ENCODE peak calls at places on chromosomes 5 and 9, in ten cellular contexts. Y is smooth muscle cell of the brain vasculature, P is spleen, F is lower leg skin, Q is NCI-H1694 treated with DMSO at 0.1 percent for 48 hours, Z is endothelial cell, A is SHP77 treated with DMSO at 0.1 percent for 48 hours, X is iris pigment epithelial cell, C is KG1, L is GM04504. R is an unnamed sample.

GRCh38 chr5:37735649-37736347 is 104.0 kb downstream of the GDNF start:
- DNase-seq in Y (no peak), P (no peak), F (no peak), Q (peak; percentile 27), Z (no peak), A (no peak), X (peak; percentile 53), C (no peak), L (no peak), R (no peak)

GRCh38 chr9:122128007-122128406 is 31.6 kb downstream of the NDUFA8 start:
- DNase-seq in Y (no peak), P (no peak), F (no peak), Q (no peak), Z (no peak), A (no peak), X (no peak), C (no peak), L (no peak), R (no peak)

GRCh38 chr9:76808636-76809035 is 44.4 kb downstream of the PCA3 start:
- DNase-seq in Y (no peak), P (no peak), F (no peak), Q (no peak), Z (no peak), A (no peak), X (no peak), C (no peak), L (no peak), R (no peak)

GRCh38 chr9:36407122-36407723 is 7.2 kb upstream of the RNF38 start:
- DNase-seq in Y (peak; percentile 40), P (no peak), F (peak; percentile 88), Q (peak; percentile 83), Z (peak; percentile 43), A (peak; percentile 4), X (peak; percentile 59), C (peak; percentile 53), L (peak; percentile 32), R (no peak)

GRCh38 chr9:14322211-14323082 is 8.5 kb upstream of the NFIB start:
- DNase-seq in Y (peak; percentile 85), P (peak; percentile 92), F (peak; percentile 98), Q (peak; percentile 75), Z (peak; percentile 92), A (no peak), X (peak; percentile 93), C (no peak), L (peak; percentile 42), R (peak; percentile 78)

GRCh38 chr9:122005597-122005996 is 87.5 kb downstream of the TTLL11 start:
- DNase-seq in Y (no peak), P (no peak), F (no peak), Q (peak; percentile 9), Z (peak; percentile 50), A (no peak), X (no peak), C (no peak), L (no peak), R (no peak)

GRCh38 chr5:60903356-60903755 is 41.5 kb downstream of the ERCC8 start:
- DNase-seq in Y (no peak), P (no peak), F (no peak), Q (no peak), Z (no peak), A (no peak), X (no peak), C (no peak), L (no peak), R (no peak)

GRCh38 chr5:6745706-6746217 is 32.5 kb downstream of the TENT4A start:
- DNase-seq in Y (no peak), P (peak; percentile 32), F (no peak), Q (peak; percentile 62), Z (no peak), A (no peak), X (peak; percentile 69), C (peak; percentile 13), L (peak; percentile 32), R (no peak)

GRCh38 chr5:171676286-171676944 is 109.2 kb upstream of the SMIM23 start:
- DNase-seq in Y (no peak), P (no peak), F (no peak), Q (no peak), Z (no peak), A (no peak), X (no peak), C (no peak), L (no peak), R (no peak)

GRCh38 chr9:74773886-74774479 is 113.7 kb downstream of the TRPM6 start:
- DNase-seq in Y (peak; percentile 57), P (peak; percentile 86), F (peak; percentile 95), Q (peak; percentile 34), Z (peak; percentile 63), A (no peak), X (peak; percentile 70), C (peak; percentile 61), L (peak; percentile 36), R (peak; percentile 69)

GRCh38 chr5:76990899-76991475 is 38.1 kb downstream of the CRHBP start:
- DNase-seq in Y (no peak), P (no peak), F (no peak), Q (no peak), Z (no peak), A (no peak), X (no peak), C (no peak), L (no peak), R (no peak)

GRCh38 chr5:10987881-10988504 is 227.0 kb upstream of the DAP start:
- DNase-seq in Y (no peak), P (peak; percentile 82), F (peak; percentile 90), Q (peak; percentile 74), Z (peak; percentile 87), A (peak; percentile 27), X (peak; percentile 10), C (no peak), L (no peak), R (peak; percentile 33)